ENCODE peak calls at places on chromosomes 1 and 21, in seven cellular contexts. One of them, this sample, is unnamed.

GRCh38 chr1:84271452-84272273 is 29.8 kb upstream of the SAMD13 start:
- DNase-seq in SK-N-SH: no peak
- DNase-seq in K562: no peak
- DNase-seq in GM12878: peak; percentile 61
- DNase-seq in HCT116: no peak
- DNase-seq in HepG2: no peak
- DNase-seq in H1: no peak
- DNase-seq in this sample: peak; percentile 33

GRCh38 chr1:151371340-151371739 is 1.2 kb downstream of the SELENBP1 start:
- DNase-seq in SK-N-SH: no peak
- DNase-seq in K562: no peak
- DNase-seq in GM12878: no peak
- DNase-seq in HCT116: no peak
- DNase-seq in HepG2: no peak
- DNase-seq in H1: no peak
- DNase-seq in this sample: no peak

GRCh38 chr1:234980224-234980656 is 148.4 kb downstream of the TOMM20 start:
- DNase-seq in SK-N-SH: no peak
- DNase-seq in K562: no peak
- DNase-seq in GM12878: no peak
- DNase-seq in HCT116: no peak
- DNase-seq in HepG2: no peak
- DNase-seq in H1: no peak
- DNase-seq in this sample: no peak

GRCh38 chr1:94628174-94628843 is 86.8 kb upstream of the F3 start:
- DNase-seq in SK-N-SH: no peak
- DNase-seq in K562: no peak
- DNase-seq in GM12878: no peak
- DNase-seq in HCT116: no peak
- DNase-seq in HepG2: no peak
- DNase-seq in H1: no peak
- DNase-seq in this sample: no peak

GRCh38 chr1:11570821-11571220 is 83.4 kb downstream of the FBXO2 start:
- DNase-seq in SK-N-SH: no peak
- DNase-seq in K562: no peak
- DNase-seq in GM12878: no peak
- DNase-seq in HCT116: no peak
- DNase-seq in HepG2: no peak
- DNase-seq in H1: no peak
- DNase-seq in this sample: no peak

GRCh38 chr1:85992756-85993155 is 163.8 kb downstream of the COL24A1 start:
- DNase-seq in SK-N-SH: no peak
- DNase-seq in K562: no peak
- DNase-seq in GM12878: no peak
- DNase-seq in HCT116: no peak
- DNase-seq in HepG2: no peak
- DNase-seq in H1: no peak
- DNase-seq in this sample: no peak

GRCh38 chr1:217713223-217713622 is 82.1 kb downstream of the SPATA17 start:
- DNase-seq in SK-N-SH: no peak
- DNase-seq in K562: no peak
- DNase-seq in GM12878: no peak
- DNase-seq in HCT116: no peak
- DNase-seq in HepG2: no peak
- DNase-seq in H1: no peak
- DNase-seq in this sample: peak; percentile 42

GRCh38 chr1:205473966-205474365 is 18.1 kb upstream of the BLACAT1 start:
- DNase-seq in SK-N-SH: no peak
- DNase-seq in K562: no peak
- DNase-seq in GM12878: no peak
- DNase-seq in HCT116: no peak
- DNase-seq in HepG2: no peak
- DNase-seq in H1: no peak
- DNase-seq in this sample: no peak

GRCh38 chr21:37095821-37096220 is 22.8 kb downstream of the TTC3 start:
- DNase-seq in SK-N-SH: no peak
- DNase-seq in K562: no peak
- DNase-seq in GM12878: no peak
- DNase-seq in HCT116: no peak
- DNase-seq in HepG2: no peak
- DNase-seq in H1: no peak
- DNase-seq in this sample: no peak

GRCh38 chr1:220786337-220787068 is at the start of gene MTARC1:
- DNase-seq in SK-N-SH: peak; percentile 95
- DNase-seq in K562: no peak
- DNase-seq in GM12878: no peak
- DNase-seq in HCT116: no peak
- DNase-seq in HepG2: peak; percentile 86
- DNase-seq in H1: no peak
- DNase-seq in this sample: peak; percentile 84

GRCh38 chr1:46034601-46035516 is 97.6 kb downstream of the PIK3R3 start:
- DNase-seq in SK-N-SH: no peak
- DNase-seq in K562: no peak
- DNase-seq in GM12878: no peak
- DNase-seq in HCT116: no peak
- DNase-seq in HepG2: no peak
- DNase-seq in H1: no peak
- DNase-seq in this sample: no peak

GRCh38 chr1:188594542-188595235 is 1765.9 kb downstream of the PLA2G4A start:
- DNase-seq in SK-N-SH: no peak
- DNase-seq in K562: no peak
- DNase-seq in GM12878: no peak
- DNase-seq in HCT116: no peak
- DNase-seq in HepG2: no peak
- DNase-seq in H1: no peak
- DNase-seq in this sample: no peak

GRCh38 chr1:18922319-18922726 is 20.0 kb upstream of the ALDH4A1 start:
- DNase-seq in SK-N-SH: no peak
- DNase-seq in K562: no peak
- DNase-seq in GM12878: no peak
- DNase-seq in HCT116: no peak
- DNase-seq in HepG2: peak; percentile 45
- DNase-seq in H1: no peak
- DNase-seq in this sample: peak; percentile 65

GRCh38 chr21:36135391-36136094 is 664 bp downstream of the CBR3 start:
- DNase-seq in SK-N-SH: peak; percentile 81
- DNase-seq in K562: no peak
- DNase-seq in GM12878: no peak
- DNase-seq in HCT116: no peak
- DNase-seq in HepG2: no peak
- DNase-seq in H1: no peak
- DNase-seq in this sample: peak; percentile 77

GRCh38 chr21:44911384-44912157 is 9.1 kb downstream of the ITGB2 start:
- DNase-seq in SK-N-SH: peak; percentile 73
- DNase-seq in K562: peak; percentile 68
- DNase-seq in GM12878: no peak
- DNase-seq in HCT116: no peak
- DNase-seq in HepG2: peak; percentile 46
- DNase-seq in H1: no peak
- DNase-seq in this sample: peak; percentile 74

GRCh38 chr1:1847061-1847460 is 43.8 kb downstream of the GNB1 start:
- DNase-seq in SK-N-SH: no peak
- DNase-seq in K562: peak; percentile 75
- DNase-seq in GM12878: no peak
- DNase-seq in HCT116: no peak
- DNase-seq in HepG2: peak; percentile 36
- DNase-seq in H1: no peak
- DNase-seq in this sample: no peak
- TF ChIP-seq JUND in SK-N-SH: no peak
- TF ChIP-seq JUND in K562: no peak
- TF ChIP-seq JUND in GM12878: no peak
- TF ChIP-seq JUND in HCT116: no peak
- TF ChIP-seq JUND in HepG2: no peak
- TF ChIP-seq JUND in H1: no peak
- TF ChIP-seq JUND in this sample: no peak

DNA sequence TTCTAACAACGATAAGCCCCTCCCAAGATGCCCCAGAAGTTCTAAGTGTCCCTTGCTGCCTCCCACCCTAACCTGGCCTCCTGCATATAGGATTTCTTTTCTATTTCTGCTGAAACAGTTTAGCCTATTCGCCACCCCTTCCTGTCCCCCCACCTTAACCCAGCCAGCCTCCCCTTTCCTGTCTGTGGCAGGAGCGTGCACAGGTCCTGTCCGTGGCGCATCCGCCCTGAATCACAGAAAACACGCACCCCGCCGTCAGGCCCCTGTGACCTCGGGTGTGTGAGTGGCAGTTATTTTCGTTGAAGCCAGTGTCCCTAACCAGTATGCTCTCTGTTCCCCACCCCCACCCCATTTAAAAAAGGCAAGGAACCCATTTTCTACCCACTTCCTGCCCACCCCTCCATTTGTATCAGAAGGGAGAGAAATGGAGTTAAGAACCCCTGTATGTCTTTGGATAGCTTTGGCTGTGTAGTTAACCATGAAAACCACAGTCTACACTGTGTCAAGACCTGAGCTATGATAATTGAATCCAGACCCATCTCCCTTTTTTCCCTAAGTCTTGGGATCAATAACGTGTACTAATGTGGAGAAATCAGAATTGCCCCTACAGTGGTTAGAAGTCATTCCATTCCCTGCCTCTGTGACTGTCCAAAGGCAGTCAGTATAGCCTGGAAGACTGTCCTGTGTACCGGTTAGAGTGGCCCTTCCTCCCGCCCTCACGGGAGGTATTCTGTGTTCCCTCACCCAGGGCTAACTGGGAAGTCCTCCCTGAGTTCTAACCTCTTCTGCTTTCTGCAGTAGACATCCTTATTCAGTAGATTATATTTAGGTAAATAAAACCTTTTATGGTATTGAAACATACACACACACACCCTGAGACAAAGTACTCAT is 1.8 kb downstream of the PLEKHO1 start:
- DNase-seq in SK-N-SH: peak; percentile 42
- DNase-seq in K562: no peak
- DNase-seq in GM12878: no peak
- DNase-seq in HCT116: no peak
- DNase-seq in HepG2: no peak
- DNase-seq in H1: no peak
- DNase-seq in this sample: no peak
- TF ChIP-seq JUND in SK-N-SH: no peak
- TF ChIP-seq JUND in K562: no peak
- TF ChIP-seq JUND in GM12878: no peak
- TF ChIP-seq JUND in HCT116: no peak
- TF ChIP-seq JUND in HepG2: no peak
- TF ChIP-seq JUND in H1: no peak
- TF ChIP-seq JUND in this sample: no peak

GRCh38 chr1:59013928-59014279 is 230.1 kb upstream of the JUN start:
- DNase-seq in SK-N-SH: no peak
- DNase-seq in K562: no peak
- DNase-seq in GM12878: no peak
- DNase-seq in HCT116: no peak
- DNase-seq in HepG2: no peak
- DNase-seq in H1: no peak
- DNase-seq in this sample: no peak

GRCh38 chr1:59012378-59012777 is 228.5 kb upstream of the JUN start:
- DNase-seq in SK-N-SH: no peak
- DNase-seq in K562: no peak
- DNase-seq in GM12878: no peak
- DNase-seq in HCT116: no peak
- DNase-seq in HepG2: no peak
- DNase-seq in H1: no peak
- DNase-seq in this sample: no peak

GRCh38 chr1:59011663-59012062 is 227.8 kb upstream of the JUN start:
- DNase-seq in SK-N-SH: no peak
- DNase-seq in K562: no peak
- DNase-seq in GM12878: no peak
- DNase-seq in HCT116: no peak
- DNase-seq in HepG2: no peak
- DNase-seq in H1: no peak
- DNase-seq in this sample: no peak

GRCh38 chr1:59014827-59015226 is 231.0 kb upstream of the JUN start:
- DNase-seq in SK-N-SH: no peak
- DNase-seq in K562: no peak
- DNase-seq in GM12878: no peak
- DNase-seq in HCT116: no peak
- DNase-seq in HepG2: no peak
- DNase-seq in H1: no peak
- DNase-seq in this sample: no peak

DNA sequence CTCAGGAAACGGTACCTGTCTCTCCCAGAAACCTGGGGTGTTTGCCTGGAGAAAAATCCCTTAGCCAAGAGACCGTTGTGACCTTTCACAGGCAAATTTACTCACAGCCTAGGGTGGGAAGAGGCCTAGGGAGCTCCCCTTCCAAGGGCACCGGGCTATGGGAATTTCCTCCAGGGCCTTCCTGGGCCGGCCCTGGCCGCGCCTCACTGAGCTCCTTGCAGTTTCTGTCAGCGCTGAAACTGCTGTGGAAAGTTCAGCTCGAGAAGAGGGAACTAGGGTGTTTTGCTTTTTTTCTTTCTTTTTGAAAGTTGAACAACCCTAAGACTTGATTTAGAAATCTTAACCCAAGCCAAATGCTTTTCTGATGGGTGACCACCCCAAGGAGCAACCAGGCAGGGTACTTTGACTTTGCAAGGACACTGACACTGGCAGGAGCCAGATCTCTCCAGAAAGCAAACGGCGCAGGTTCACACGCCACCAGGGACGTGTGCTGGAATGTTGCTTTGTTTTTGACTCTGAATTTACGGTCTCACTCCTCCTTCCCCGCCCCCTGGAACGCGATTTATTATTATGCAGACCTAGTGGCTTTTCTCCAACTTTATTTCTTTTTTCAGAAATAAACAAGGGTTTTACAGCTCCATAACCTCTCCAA is 229.6 kb upstream of the JUN start:
- DNase-seq in SK-N-SH: no peak
- DNase-seq in K562: no peak
- DNase-seq in GM12878: no peak
- DNase-seq in HCT116: no peak
- DNase-seq in HepG2: no peak
- DNase-seq in H1: peak; percentile 34
- DNase-seq in this sample: peak; percentile 33
- TF ChIP-seq JUND in SK-N-SH: no peak
- TF ChIP-seq JUND in K562: no peak
- TF ChIP-seq JUND in GM12878: no peak
- TF ChIP-seq JUND in HCT116: no peak
- TF ChIP-seq JUND in HepG2: no peak
- TF ChIP-seq JUND in H1: no peak
- TF ChIP-seq JUND in this sample: no peak

GRCh38 chr1:245879091-245879490 is 628.0 kb downstream of the SMYD3 start:
- DNase-seq in SK-N-SH: no peak
- DNase-seq in K562: peak; percentile 14
- DNase-seq in GM12878: no peak
- DNase-seq in HCT116: no peak
- DNase-seq in HepG2: no peak
- DNase-seq in H1: no peak
- DNase-seq in this sample: no peak

GRCh38 chr1:245877976-245878375 is 629.1 kb downstream of the SMYD3 start:
- DNase-seq in SK-N-SH: no peak
- DNase-seq in K562: no peak
- DNase-seq in GM12878: no peak
- DNase-seq in HCT116: no peak
- DNase-seq in HepG2: no peak
- DNase-seq in H1: no peak
- DNase-seq in this sample: no peak

GRCh38 chr1:245878585-245878984 is 628.5 kb downstream of the SMYD3 start:
- DNase-seq in SK-N-SH: no peak
- DNase-seq in K562: no peak
- DNase-seq in GM12878: no peak
- DNase-seq in HCT116: no peak
- DNase-seq in HepG2: no peak
- DNase-seq in H1: no peak
- DNase-seq in this sample: no peak

GRCh38 chr1:245881767-245882391 is 625.2 kb downstream of the SMYD3 start:
- DNase-seq in SK-N-SH: no peak
- DNase-seq in K562: no peak
- DNase-seq in GM12878: no peak
- DNase-seq in HCT116: no peak
- DNase-seq in HepG2: no peak
- DNase-seq in H1: no peak
- DNase-seq in this sample: no peak

GRCh38 chr1:245880754-245881403 is 626.2 kb downstream of the SMYD3 start:
- DNase-seq in SK-N-SH: no peak
- DNase-seq in K562: no peak
- DNase-seq in GM12878: no peak
- DNase-seq in HCT116: no peak
- DNase-seq in HepG2: no peak
- DNase-seq in H1: no peak
- DNase-seq in this sample: no peak
- TF ChIP-seq JUND in SK-N-SH: peak; percentile 50
- TF ChIP-seq JUND in K562: no peak
- TF ChIP-seq JUND in GM12878: no peak
- TF ChIP-seq JUND in HCT116: no peak
- TF ChIP-seq JUND in HepG2: no peak
- TF ChIP-seq JUND in H1: no peak
- TF ChIP-seq JUND in this sample: no peak

This sample was measured in T47D.